ENCODE peak calls at places on chromosomes 1 and 21, in five cellular contexts. K, L, B, O and X are unnamed samples.

GRCh38 chr1:119987112-119987511 is 82.3 kb downstream of the NOTCH2 start:
- DNase-seq in L (no peak), O (no peak), B (peak; percentile 40), K (no peak), X (no peak)

GRCh38 chr1:85581802-85582686 is 1.5 kb downstream of the CCN1 start:
- DNase-seq in K (no peak), O (no peak), B (peak; percentile 72), L (peak; percentile 61), X (peak; percentile 81)

GRCh38 chr1:38083541-38083940 is 36.9 kb upstream of the POU3F1 start:
- DNase-seq in L (no peak), K (no peak), O (no peak), B (no peak), X (no peak)

GRCh38 chr1:104120488-104120887 is 370.8 kb downstream of the AMY1C start:
- DNase-seq in O (no peak), L (no peak), B (no peak), K (no peak), X (no peak)

GRCh38 chr1:162351443-162351842 is 25.2 kb downstream of the SPATA46 start:
- DNase-seq in O (no peak), K (no peak), B (no peak), L (no peak), X (no peak)

GRCh38 chr1:24126023-24126671 is 14.2 kb upstream of the MYOM3 start:
- DNase-seq in L (peak; percentile 36), O (no peak), B (no peak), K (no peak), X (no peak)

GRCh38 chr1:60228253-60228594 is 154.7 kb upstream of the C1orf87 start:
- DNase-seq in B (no peak), O (no peak), L (no peak), K (no peak), X (no peak)

GRCh38 chr1:173355281-173356031 is 121.7 kb upstream of the PRDX6 start:
- DNase-seq in K (no peak), L (no peak), B (no peak), O (no peak), X (no peak)

GRCh38 chr1:108570998-108571401 is 11.1 kb downstream of the EEIG2 start:
- DNase-seq in B (peak; percentile 34), O (no peak), L (no peak), K (no peak), X (no peak)

GRCh38 chr1:204359474-204360255 is at the start of gene PLEKHA6:
- DNase-seq in L (peak; percentile 66), K (no peak), B (peak; percentile 52), O (no peak), X (no peak)

GRCh38 chr21:45021428-45022347 is 52.7 kb upstream of the ADARB1 start:
- DNase-seq in L (no peak), O (no peak), K (no peak), B (no peak), X (no peak)

GRCh38 chr1:228340686-228341449 is 65.8 kb downstream of the TRIM11 start:
- DNase-seq in O (peak; percentile 12), K (no peak), L (peak; percentile 13), B (no peak), X (no peak)

GRCh38 chr1:150843489-150843888 is 32.9 kb downstream of the ARNT start:
- DNase-seq in K (no peak), L (no peak), B (no peak), O (no peak), X (no peak)

GRCh38 chr1:21449906-21450305 is 10.0 kb downstream of the NBPF3 start:
- DNase-seq in B (no peak), K (no peak), O (no peak), L (no peak), X (no peak)

GRCh38 chr21:45330075-45330781 is 42.5 kb upstream of the POFUT2 start:
- DNase-seq in B (peak; percentile 82), K (no peak), L (peak; percentile 59), O (peak; percentile 67), X (peak; percentile 88)

GRCh38 chr1:191457889-191458288 is 700.4 kb upstream of the RGS18 start:
- DNase-seq in B (no peak), K (no peak), O (no peak), L (no peak), X (no peak)

GRCh38 chr1:203322480-203323179 is 17.3 kb downstream of the BTG2 start:
- DNase-seq in O (no peak), L (no peak), B (no peak), K (no peak), X (no peak)

GRCh38 chr1:2322065-2322571 is 69.2 kb downstream of the MORN1 start:
- DNase-seq in B (peak; percentile 93), K (peak; percentile 65), L (peak; percentile 90), O (no peak), X (peak; percentile 56)

GRCh38 chr1:55063562-55063942 is 24.2 kb downstream of the PCSK9 start:
- DNase-seq in O (no peak), L (no peak), B (no peak), K (no peak), X (no peak)

GRCh38 chr1:43783671-43784205 is 76.4 kb downstream of the ST3GAL3 start:
- DNase-seq in K (no peak), L (no peak), B (no peak), O (no peak), X (no peak)

GRCh38 chr1:206907304-206907991 is 10.2 kb downstream of the IL24 start:
- DNase-seq in K (no peak), O (no peak), L (no peak), B (peak; percentile 35), X (no peak)

GRCh38 chr1:95071539-95071938 is 1.2 kb downstream of the ALG14 start:
- DNase-seq in L (no peak), O (no peak), B (no peak), K (no peak), X (no peak)

GRCh38 chr1:24586970-24587820 is 31.3 kb downstream of the NCMAP start:
- DNase-seq in L (no peak), O (peak; percentile 32), B (peak; percentile 80), K (peak; percentile 59), X (peak; percentile 56)

GRCh38 chr21:29307718-29308455 is 9.2 kb downstream of the BACH1 start:
- DNase-seq in K (no peak), L (no peak), O (no peak), B (no peak), X (no peak)

GRCh38 chr1:101959456-101959855 is 37.3 kb downstream of the OLFM3 start:
- DNase-seq in K (no peak), L (no peak), O (no peak), B (no peak), X (no peak)

GRCh38 chr1:170521818-170522217 is 10.1 kb upstream of the GORAB start:
- DNase-seq in B (no peak), L (no peak), K (no peak), O (no peak), X (no peak)

GRCh38 chr1:187054862-187055757 is 226.4 kb downstream of the PLA2G4A start:
- DNase-seq in O (no peak), B (no peak), K (no peak), L (no peak), X (no peak)

GRCh38 chr1:187046293-187046692 is 217.5 kb downstream of the PLA2G4A start:
- DNase-seq in K (no peak), O (no peak), L (no peak), B (no peak), X (no peak)

GRCh38 chr1:187047298-187047697 is 218.5 kb downstream of the PLA2G4A start:
- DNase-seq in B (no peak), O (no peak), K (no peak), L (no peak), X (no peak)

GRCh38 chr1:187053876-187054275 is 225.1 kb downstream of the PLA2G4A start:
- DNase-seq in K (no peak), L (no peak), B (no peak), O (no peak), X (no peak)

DNA sequence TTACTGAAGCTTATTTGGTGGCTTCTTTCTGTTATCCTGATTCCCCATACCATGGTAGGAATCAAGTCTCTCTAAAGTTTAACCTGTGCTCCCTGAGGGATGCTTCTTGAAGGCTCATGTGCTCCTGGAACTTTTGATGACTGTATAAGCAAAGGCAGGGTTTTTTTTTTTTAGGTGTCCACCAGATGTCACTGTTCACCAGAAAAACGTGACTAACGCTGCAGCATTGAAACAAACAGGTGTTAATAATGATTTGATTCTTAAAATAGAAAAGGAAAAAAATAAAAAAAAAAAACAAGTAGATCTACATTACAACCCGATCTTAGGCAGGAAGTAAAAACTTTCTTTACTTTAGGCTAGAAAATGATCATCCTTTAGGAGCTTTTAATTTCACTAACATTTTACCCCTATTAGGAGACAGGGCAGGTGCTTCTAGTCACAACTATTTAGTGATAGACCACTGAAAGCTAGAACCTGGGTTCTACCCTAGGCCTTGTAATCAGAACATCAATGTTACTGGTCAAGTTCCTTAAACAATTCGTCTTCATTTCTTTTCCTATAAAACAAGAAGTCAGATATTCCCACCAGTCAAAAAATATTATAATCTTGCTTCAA is 223.0 kb downstream of the PLA2G4A start:
- DNase-seq in B (peak; percentile 57), L (no peak), O (no peak), K (no peak), X (no peak)
- TF ChIP-seq CTCF in B (peak; percentile 72), L (peak; percentile 3), O (no peak), K (peak; percentile 32), X (no peak)

GRCh38 chr21:41764558-41765392 is 2.1 kb downstream of the RIPK4 start:
- DNase-seq in O (peak; percentile 70), B (peak; percentile 46), K (no peak), L (no peak), X (no peak)
- H3K4me1 ChIP-seq in O (peaks cover 50% of the 10 kb centered on the region), B (peaks cover 36% of the 10 kb centered on the region), K (no peaks in the 10 kb centered on the region), L (no peaks in the 10 kb centered on the region), X (no peaks in the 10 kb centered on the region)

GRCh38 chr1:89598450-89599331 is 34.2 kb upstream of the LRRC8C start:
- DNase-seq in K (no peak), B (peak; percentile 33), L (no peak), O (no peak), X (no peak)

GRCh38 chr1:89600792-89601191 is 32.1 kb upstream of the LRRC8C start:
- DNase-seq in L (no peak), K (no peak), O (no peak), B (no peak), X (no peak)

GRCh38 chr1:89603651-89604413 is 29.1 kb upstream of the LRRC8C start:
- DNase-seq in O (no peak), K (no peak), L (no peak), B (no peak), X (no peak)

GRCh38 chr1:89602871-89603404 is 30.0 kb upstream of the LRRC8C start:
- DNase-seq in B (no peak), O (no peak), K (no peak), L (peak; percentile 26), X (no peak)

GRCh38 chr1:89599332-89599630 is 33.6 kb upstream of the LRRC8C start:
- DNase-seq in B (no peak), O (no peak), L (no peak), K (no peak), X (no peak)
- TF ChIP-seq CTCF in B (no peak), O (no peak), L (no peak), K (no peak), X (no peak)

GRCh38 chr1:234504969-234505773 is 26.2 kb upstream of the TARBP1 start:
- DNase-seq in B (no peak), K (no peak), O (no peak), L (no peak), X (no peak)

GRCh38 chr1:234502785-234503184 is 23.8 kb upstream of the TARBP1 start:
- DNase-seq in L (no peak), O (no peak), K (no peak), B (no peak), X (no peak)

GRCh38 chr1:234500269-234500668 is 21.3 kb upstream of the TARBP1 start:
- DNase-seq in L (no peak), O (no peak), K (peak; percentile 40), B (no peak), X (no peak)

GRCh38 chr1:234505774-234506114 is 26.8 kb upstream of the TARBP1 start:
- DNase-seq in B (no peak), K (no peak), L (no peak), O (no peak), X (no peak)

GRCh38 chr1:234503193-234504050 is 24.4 kb upstream of the TARBP1 start:
- DNase-seq in B (no peak), O (no peak), L (no peak), K (no peak), X (no peak)
- H3K4me1 ChIP-seq in B (peaks cover 10% of the 10 kb centered on the region), O (peaks cover 7% of the 10 kb centered on the region), L (peaks cover 7% of the 10 kb centered on the region), K (no peaks in the 10 kb centered on the region), X (peaks cover 3% of the 10 kb centered on the region)